ENCODE peak calls at places on chromosomes 1 and 21, in five cellular contexts. K, T, E, H and F are unnamed samples.

GRCh38 chr1:235511470-235512240 is 7.4 kb upstream of the B3GALNT2 start:
- DNase-seq in K (no peak), T (no peak), E (no peak), H (no peak), F (no peak)

GRCh38 chr1:46183119-46183842 is 7.0 kb upstream of the P3R3URF start:
- DNase-seq in K (no peak), T (peak), E (peak), H (no peak), F (peak)

GRCh38 chr1:240189386-240189989 is 97.8 kb downstream of the FMN2 start:
- DNase-seq in K (peak), T (no peak), E (peak), H (no peak), F (no peak)

GRCh38 chr1:19654386-19654785 is 10.3 kb downstream of the NBL1 start:
- DNase-seq in K (no peak), T (no peak), E (no peak), H (no peak), F (no peak)

GRCh38 chr1:185680453-185680852 is 53.7 kb upstream of the HMCN1 start:
- DNase-seq in K (no peak), T (no peak), E (no peak), H (no peak), F (peak)

GRCh38 chr1:163531345-163531744 is 209.6 kb downstream of the NUF2 start:
- DNase-seq in K (no peak), T (no peak), E (no peak), H (no peak), F (no peak)

GRCh38 chr21:37871121-37871862 is 45.0 kb downstream of the KCNJ6 start:
- DNase-seq in K (no peak), T (no peak), E (no peak), H (no peak), F (no peak)

GRCh38 chr1:109900489-109900888 is 10.2 kb upstream of the CSF1 start:
- DNase-seq in K (no peak), T (no peak), E (no peak), H (no peak), F (no peak)

GRCh38 chr1:30416221-30416820 is 307.1 kb downstream of the MATN1 start:
- DNase-seq in K (no peak), T (no peak), E (no peak), H (no peak), F (no peak)

GRCh38 chr1:3066250-3066711 is 2.7 kb upstream of the PRDM16 start:
- DNase-seq in K (no peak), T (peak), E (no peak), H (no peak), F (peak)

GRCh38 chr1:23619299-23620188 is 60.2 kb upstream of the ID3 start:
- DNase-seq in K (peak), T (no peak), E (peak), H (peak), F (no peak)

GRCh38 chr1:228098323-228098931 is 4.7 kb downstream of the C1orf35 start:
- DNase-seq in K (no peak), T (no peak), E (no peak), H (no peak), F (no peak)

GRCh38 chr1:89489037-89489729 is 35.4 kb upstream of the LRRC8B start:
- DNase-seq in K (no peak), T (no peak), E (no peak), H (no peak), F (peak)

GRCh38 chr21:38159355-38159754 is 97.4 kb upstream of the KCNJ15 start:
- DNase-seq in K (peak), T (peak), E (peak), H (peak), F (no peak)

GRCh38 chr1:59549903-59550302 is 253.0 kb downstream of the FGGY start:
- DNase-seq in K (no peak), T (peak), E (no peak), H (no peak), F (peak)

GRCh38 chr21:22223385-22223784 is 1225.2 kb downstream of the NCAM2 start:
- DNase-seq in K (no peak), T (no peak), E (no peak), H (no peak), F (no peak)

GRCh38 chr21:43375006-43375826 is 51.7 kb downstream of the SIK1 start:
- DNase-seq in K (no peak), T (peak), E (no peak), H (no peak), F (no peak)

GRCh38 chr1:67853704-67854103 is 20.4 kb upstream of the GNG12 start:
- DNase-seq in K (peak), T (peak), E (peak), H (no peak), F (peak)